ENCODE peak calls at places on chromosomes 3 and 15, in five cellular contexts. One of them, this sample, is unnamed.
A peak's percentile ranks its signal among the peaks of the same experiment; 100 is the strongest.

GRCh38 chr3:414063-414462 is 217.5 kb downstream of the CHL1 start:
- DNase-seq in ureter: no peak
- DNase-seq in NCI-H187: no peak
- DNase-seq in AG08395: no peak
- DNase-seq in psoas muscle: no peak
- DNase-seq in this sample: peak; percentile 19

GRCh38 chr3:117019082-117019713 is 309.6 kb downstream of the TUSC7 start:
- DNase-seq in AG08395: peak; percentile 55
- DNase-seq in ureter: peak; percentile 76
- DNase-seq in psoas muscle: no peak
- DNase-seq in NCI-H187: peak; percentile 34
- DNase-seq in this sample: peak; percentile 75

GRCh38 chr3:70736009-70736408 is 423.6 kb upstream of the MDFIC2 start:
- DNase-seq in psoas muscle: no peak
- DNase-seq in AG08395: peak; percentile 12
- DNase-seq in ureter: no peak
- DNase-seq in NCI-H187: no peak
- DNase-seq in this sample: peak; percentile 23

GRCh38 chr15:85073556-85074194 is 92.0 kb downstream of the PDE8A start:
- DNase-seq in AG08395: no peak
- DNase-seq in NCI-H187: no peak
- DNase-seq in psoas muscle: no peak
- DNase-seq in ureter: no peak
- DNase-seq in this sample: no peak

GRCh38 chr3:17179381-17180205 is 294.8 kb downstream of the PLCL2 start:
- DNase-seq in ureter: no peak
- DNase-seq in AG08395: no peak
- DNase-seq in psoas muscle: no peak
- DNase-seq in NCI-H187: no peak
- DNase-seq in this sample: no peak

GRCh38 chr3:128681277-128681829 is 30.7 kb upstream of the RPN1 start:
- DNase-seq in AG08395: no peak
- DNase-seq in NCI-H187: peak; percentile 58
- DNase-seq in psoas muscle: no peak
- DNase-seq in ureter: no peak
- DNase-seq in this sample: no peak

GRCh38 chr15:80699981-80700380 is 4.9 kb downstream of the ABHD17C start:
- DNase-seq in ureter: no peak
- DNase-seq in AG08395: peak; percentile 9
- DNase-seq in psoas muscle: no peak
- DNase-seq in NCI-H187: no peak
- DNase-seq in this sample: no peak

GRCh38 chr15:64045774-64046346 is 425 bp downstream of the DAPK2 start:
- DNase-seq in NCI-H187: no peak
- DNase-seq in ureter: no peak
- DNase-seq in psoas muscle: peak; percentile 62
- DNase-seq in AG08395: no peak
- DNase-seq in this sample: no peak

GRCh38 chr15:92608866-92609700 is 46.5 kb downstream of the FAM174B start:
- DNase-seq in psoas muscle: no peak
- DNase-seq in ureter: no peak
- DNase-seq in AG08395: no peak
- DNase-seq in NCI-H187: no peak
- DNase-seq in this sample: no peak

GRCh38 chr3:56987238-56987932 is 73.1 kb upstream of the SPATA12 start:
- DNase-seq in AG08395: no peak
- DNase-seq in ureter: no peak
- DNase-seq in NCI-H187: no peak
- DNase-seq in psoas muscle: no peak
- DNase-seq in this sample: no peak

GRCh38 chr3:134430950-134431445 is 54.8 kb downstream of the ANAPC13 start:
- DNase-seq in psoas muscle: no peak
- DNase-seq in ureter: no peak
- DNase-seq in NCI-H187: no peak
- DNase-seq in AG08395: no peak
- DNase-seq in this sample: no peak

GRCh38 chr15:60215225-60215963 is 182.4 kb downstream of the ANXA2 start:
- DNase-seq in psoas muscle: no peak
- DNase-seq in AG08395: no peak
- DNase-seq in ureter: no peak
- DNase-seq in NCI-H187: no peak
- DNase-seq in this sample: no peak

GRCh38 chr15:37377428-37377827 is 277.1 kb upstream of the MEIS2 start:
- DNase-seq in ureter: no peak
- DNase-seq in NCI-H187: no peak
- DNase-seq in AG08395: no peak
- DNase-seq in psoas muscle: no peak
- DNase-seq in this sample: no peak

GRCh38 chr15:37056168-37056893 is 44.0 kb downstream of the MEIS2 start:
- DNase-seq in AG08395: no peak
- DNase-seq in psoas muscle: peak; percentile 52
- DNase-seq in ureter: no peak
- DNase-seq in NCI-H187: no peak
- DNase-seq in this sample: peak; percentile 62